ENCODE peak calls at places on chromosomes 6 and 20, in six cellular contexts. B is stimulated activated CD4-positive, alpha-beta T cell treated with anti-CD3 and anti-CD28 coated beads, TNF-alpha, amount 100 ng/mL, for 48 hours; Z is hypothalamus; V is T-helper 22 cell; S is T-helper 9 cell; Y is NCI-H146. R is an unnamed sample.

GRCh38 chr6:4888841-4889240 is 112.6 kb downstream of the CDYL start:
- DNase-seq in B (no peak), Z (no peak), V (no peak), S (no peak), Y (no peak), R (no peak)

GRCh38 chr6:105179244-105180065 is at the start of gene POPDC3:
- DNase-seq in B (no peak), Z (no peak), V (no peak), S (no peak), Y (peak), R (peak)

GRCh38 chr6:166957087-166957804 is 896 bp upstream of the RNASET2 start:
- DNase-seq in B (no peak), Z (no peak), V (peak), S (peak), Y (peak), R (no peak)

GRCh38 chr6:133740784-133741183 is 148.1 kb upstream of the TCF21 start:
- DNase-seq in B (no peak), Z (no peak), V (no peak), S (no peak), Y (no peak), R (no peak)

GRCh38 chr6:90368601-90369000 is 72.0 kb upstream of the BACH2 start:
- DNase-seq in B (no peak), Z (no peak), V (no peak), S (no peak), Y (no peak), R (no peak)

GRCh38 chr6:169092375-169092774 is 161.3 kb downstream of the THBS2 start:
- DNase-seq in B (no peak), Z (no peak), V (no peak), S (no peak), Y (no peak), R (no peak)

GRCh38 chr20:4217349-4217761 is 202.0 kb upstream of the RNF24 start:
- DNase-seq in B (no peak), Z (no peak), V (no peak), S (no peak), Y (no peak), R (no peak)

GRCh38 chr6:41917528-41917927 is 3.4 kb downstream of the MED20 start:
- DNase-seq in B (no peak), Z (no peak), V (no peak), S (no peak), Y (no peak), R (no peak)

GRCh38 chr6:43275782-43276179 is 22.3 kb upstream of the SLC22A7 start:
- DNase-seq in B (no peak), Z (no peak), V (no peak), S (no peak), Y (no peak), R (no peak)

GRCh38 chr20:38275815-38276550 is 15.4 kb upstream of the KIAA1755 start:
- DNase-seq in B (no peak), Z (no peak), V (no peak), S (no peak), Y (no peak), R (no peak)

GRCh38 chr6:170116643-170117042 is 174.2 kb downstream of the DLL1 start:
- DNase-seq in B (no peak), Z (no peak), V (no peak), S (no peak), Y (no peak), R (no peak)

GRCh38 chr6:108581237-108581931 is 20.7 kb downstream of the FOXO3 start:
- DNase-seq in B (no peak), Z (no peak), V (no peak), S (no peak), Y (peak), R (no peak)

GRCh38 chr20:4985658-4986057 is 15.7 kb downstream of the SLC23A2 start:
- DNase-seq in B (no peak), Z (no peak), V (no peak), S (no peak), Y (no peak), R (no peak)

GRCh38 chr6:169339731-169340314 is 86.2 kb upstream of the THBS2 start:
- DNase-seq in B (no peak), Z (no peak), V (no peak), S (no peak), Y (no peak), R (no peak)

GRCh38 chr6:107679457-107679856 is 144.7 kb downstream of the SCML4 start:
- DNase-seq in B (no peak), Z (no peak), V (no peak), S (no peak), Y (no peak), R (peak)

GRCh38 chr20:62489186-62489939 is 13.6 kb upstream of the GATA5 start:
- DNase-seq in B (no peak), Z (no peak), V (no peak), S (no peak), Y (no peak), R (no peak)

GRCh38 chr6:27280540-27281000 is 31.5 kb downstream of the POM121L2 start:
- DNase-seq in B (no peak), Z (no peak), V (no peak), S (no peak), Y (peak), R (no peak)

GRCh38 chr20:47063407-47063806 is 168.8 kb downstream of the EYA2 start:
- DNase-seq in B (no peak), Z (no peak), V (no peak), S (no peak), Y (no peak), R (no peak)

GRCh38 chr6:24864345-24864744 is 65.6 kb upstream of the ARMH2 start:
- DNase-seq in B (no peak), Z (no peak), V (no peak), S (no peak), Y (no peak), R (no peak)

GRCh38 chr6:73739097-73739496 is 43.1 kb downstream of the CD109 start:
- DNase-seq in B (no peak), Z (no peak), V (no peak), S (no peak), Y (peak), R (no peak)

GRCh38 chr20:62617711-62618483 is 24.4 kb upstream of the SLCO4A1 start:
- DNase-seq in B (peak), Z (no peak), V (no peak), S (peak), Y (no peak), R (no peak)

GRCh38 chr20:43379239-43379917 is 78.3 kb upstream of the SRSF6 start:
- DNase-seq in B (no peak), Z (no peak), V (no peak), S (no peak), Y (no peak), R (no peak)

GRCh38 chr20:49595811-49596545 is 28.0 kb upstream of the PTGIS start:
- DNase-seq in B (peak), Z (no peak), V (no peak), S (no peak), Y (no peak), R (no peak)

GRCh38 chr20:36542019-36542488 is 735 bp downstream of the MYL9 start:
- DNase-seq in B (no peak), Z (no peak), V (no peak), S (no peak), Y (peak), R (no peak)

GRCh38 chr20:50267041-50267865 is 76.6 kb downstream of the CEBPB start:
- DNase-seq in B (no peak), Z (no peak), V (no peak), S (no peak), Y (peak), R (no peak)

GRCh38 chr20:40717343-40717865 is 28.4 kb upstream of the MAFB start:
- DNase-seq in B (no peak), Z (no peak), V (no peak), S (no peak), Y (no peak), R (no peak)

GRCh38 chr6:15389759-15390723 is 144.2 kb downstream of the JARID2 start:
- DNase-seq in B (no peak), Z (no peak), V (no peak), S (no peak), Y (peak), R (no peak)

GRCh38 chr20:18543216-18543615 is 24.0 kb upstream of the SMIM26 start:
- DNase-seq in B (no peak), Z (no peak), V (no peak), S (no peak), Y (no peak), R (no peak)

GRCh38 chr6:166582258-166582657 is 4.2 kb downstream of the RAMACL start:
- DNase-seq in B (no peak), Z (no peak), V (no peak), S (no peak), Y (no peak), R (no peak)

GRCh38 chr6:4932506-4932903 is 71.3 kb downstream of the RPP40 start:
- DNase-seq in B (no peak), Z (no peak), V (no peak), S (no peak), Y (peak), R (no peak)

GRCh38 chr6:107629545-107630147 is 139.7 kb downstream of the SOBP start:
- DNase-seq in B (no peak), Z (no peak), V (no peak), S (no peak), Y (peak), R (no peak)

GRCh38 chr20:3323398-3323797 is 84.1 kb downstream of the DNAAF9 start:
- DNase-seq in B (no peak), Z (no peak), V (no peak), S (no peak), Y (no peak), R (no peak)

GRCh38 chr6:56757585-56757984 is 114.9 kb upstream of the DST start:
- DNase-seq in B (no peak), Z (no peak), V (no peak), S (no peak), Y (no peak), R (no peak)

GRCh38 chr6:29757282-29757681 is 34.0 kb downstream of the HLA-F start:
- DNase-seq in B (no peak), Z (no peak), V (no peak), S (no peak), Y (peak), R (no peak)

GRCh38 chr6:43246301-43247114 is 3.2 kb downstream of the TTBK1 start:
- DNase-seq in B (no peak), Z (peak), V (peak), S (no peak), Y (peak), R (peak)

GRCh38 chr20:57661201-57662027 is 41.2 kb upstream of the ZBP1 start:
- DNase-seq in B (no peak), Z (no peak), V (no peak), S (no peak), Y (no peak), R (no peak)

GRCh38 chr20:33351696-33352095 is 49.6 kb downstream of the CDK5RAP1 start:
- DNase-seq in B (no peak), Z (no peak), V (no peak), S (no peak), Y (no peak), R (no peak)

GRCh38 chr6:149157126-149157525 is 160.4 kb upstream of the TAB2 start:
- DNase-seq in B (no peak), Z (no peak), V (no peak), S (no peak), Y (no peak), R (no peak)

R was measured in occipital lobe.